ENCODE peak calls at places on chromosomes 11 and 22, in six cellular contexts. V is activated gamma-delta T cell; A is stimulated activated CD4-positive, alpha-beta T cell treated with anti-CD3 and anti-CD28 coated beads, Interleukin-4, amount 100 ng/mL, for 24 hours; H is T follicular helper cell; L is occipital lobe; J is DND-41. Z is an unnamed sample.

GRCh38 chr11:83317757-83318548 is 31.8 kb upstream of the CCDC90B start:
- DNase-seq in H (no peak), L (no peak), V (no peak), J (no peak), A (no peak), Z (no peak)

GRCh38 chr11:2807276-2807681 is 78.3 kb downstream of the CDKN1C start:
- DNase-seq in H (no peak), J (no peak), V (no peak), A (no peak), L (peak; percentile 20), Z (no peak)

GRCh38 chr11:66866420-66867010 is 9.7 kb downstream of the LRFN4 start:
- DNase-seq in V (no peak), J (no peak), H (no peak), L (no peak), A (no peak), Z (no peak)

GRCh38 chr22:27238935-27239510 is 562.5 kb downstream of the MN1 start:
- DNase-seq in L (no peak), H (no peak), J (no peak), V (no peak), A (no peak), Z (no peak)

GRCh38 chr11:2744166-2744565 is 44.4 kb upstream of the KCNQ1OT1 start:
- DNase-seq in H (no peak), A (no peak), J (no peak), L (no peak), V (no peak), Z (no peak)

GRCh38 chr11:116166788-116167465 is 605.9 kb downstream of the BUD13 start:
- DNase-seq in A (no peak), H (no peak), V (no peak), J (no peak), L (no peak), Z (no peak)

GRCh38 chr22:40387758-40388157 is 17.4 kb downstream of the SGSM3 start:
- DNase-seq in V (no peak), A (no peak), H (no peak), J (no peak), L (no peak), Z (no peak)

GRCh38 chr11:84319853-84320252 is 1033.7 kb upstream of the CCDC90B start:
- DNase-seq in J (no peak), V (no peak), A (no peak), H (no peak), L (no peak), Z (no peak)

GRCh38 chr11:125429174-125429707 is 66.8 kb downstream of the FEZ1 start:
- DNase-seq in L (peak; percentile 51), V (no peak), A (peak; percentile 45), H (peak; percentile 13), J (peak; percentile 60), Z (no peak)

GRCh38 chr11:67239795-67240574 is 26.3 kb upstream of the GRK2 start:
- DNase-seq in H (peak; percentile 97), L (peak; percentile 99), V (peak; percentile 81), A (peak; percentile 97), J (peak; percentile 99), Z (peak; percentile 86)

GRCh38 chr11:33110083-33110482 is 51.2 kb downstream of the CSTF3 start:
- DNase-seq in L (no peak), J (no peak), A (no peak), V (no peak), H (no peak), Z (no peak)

Z was measured in activated CD4-positive, CD25-positive, alpha-beta regulatory T cell.